ENCODE peak calls at places on chromosome 13, in nine cellular contexts. R, I, L, D, Q, J, M, V and Z are unnamed samples.

GRCh38 chr13:67574320-67575233 is 344.4 kb upstream of the PCDH9 start:
- DNase-seq in J (no peak), M (no peak), I (no peak), L (no peak), V (no peak), R (peak; percentile 6), Q (no peak), D (no peak), Z (no peak)

GRCh38 chr13:109998808-109999528 is 212.6 kb upstream of the IRS2 start:
- DNase-seq in V (no peak), I (peak; percentile 24), R (no peak), J (no peak), L (no peak), M (no peak), Q (no peak), D (peak; percentile 97), Z (no peak)

GRCh38 chr13:73837147-73837546 is 297.1 kb downstream of the KLF12 start:
- DNase-seq in R (no peak), J (no peak), D (no peak), M (no peak), Q (no peak), L (no peak), I (no peak), V (no peak), Z (no peak)

GRCh38 chr13:44726214-44726613 is 150.1 kb upstream of the TSC22D1 start:
- DNase-seq in L (no peak), Q (no peak), D (peak; percentile 63), M (peak; percentile 34), R (peak; percentile 65), I (no peak), J (no peak), V (no peak), Z (peak; percentile 84)

GRCh38 chr13:37595162-37595561 is 3.4 kb downstream of the POSTN start:
- DNase-seq in M (no peak), Q (no peak), R (no peak), D (peak; percentile 12), J (no peak), I (no peak), V (no peak), L (no peak), Z (peak; percentile 72)

GRCh38 chr13:95275322-95276118 is 25.7 kb downstream of the ABCC4 start:
- DNase-seq in J (no peak), D (no peak), V (no peak), R (no peak), L (no peak), M (no peak), Q (no peak), I (no peak), Z (no peak)

GRCh38 chr13:51324714-51325440 is 14.6 kb upstream of the SERPINE3 start:
- DNase-seq in R (no peak), M (no peak), I (no peak), J (no peak), V (no peak), Q (peak; percentile 24), L (no peak), D (no peak), Z (no peak)

GRCh38 chr13:50222569-50223332 is 207.5 kb downstream of the KCNRG start:
- DNase-seq in L (no peak), M (peak; percentile 43), J (no peak), V (no peak), D (peak; percentile 59), Q (no peak), R (no peak), I (no peak), Z (peak; percentile 36)

GRCh38 chr13:42039457-42039945 is 8.9 kb upstream of the DGKH start:
- DNase-seq in L (peak; percentile 10), D (no peak), V (no peak), M (no peak), I (no peak), Q (no peak), R (no peak), J (no peak), Z (peak; percentile 70)

GRCh38 chr13:70432276-70432805 is 324.1 kb upstream of the KLHL1 start:
- DNase-seq in D (no peak), V (no peak), R (no peak), L (no peak), I (no peak), Q (no peak), M (no peak), J (no peak), Z (no peak)

GRCh38 chr13:41938918-41939317 is 22.0 kb downstream of the VWA8 start:
- DNase-seq in Q (no peak), I (no peak), M (no peak), J (no peak), L (no peak), V (no peak), D (no peak), R (no peak), Z (no peak)

GRCh38 chr13:76917096-76917495 is 30.9 kb upstream of the KCTD12 start:
- DNase-seq in R (no peak), V (no peak), L (no peak), Q (no peak), M (no peak), D (peak; percentile 7), I (no peak), J (no peak), Z (no peak)

GRCh38 chr13:39023761-39024160 is 14.1 kb downstream of the PROSER1 start:
- DNase-seq in Q (no peak), L (no peak), J (no peak), D (no peak), I (no peak), R (no peak), M (no peak), V (no peak), Z (no peak)

GRCh38 chr13:50780201-50781015 is 63.1 kb downstream of the DLEU7 start:
- DNase-seq in D (no peak), I (no peak), Q (no peak), L (no peak), M (no peak), V (no peak), R (no peak), J (no peak), Z (no peak)

GRCh38 chr13:55570371-55570770 is 1570.3 kb upstream of the PRR20A start:
- DNase-seq in M (no peak), J (no peak), I (no peak), V (no peak), L (no peak), D (no peak), Q (no peak), R (no peak), Z (no peak)

GRCh38 chr13:26051231-26052135 is at the start of gene SHISA2:
- DNase-seq in Q (no peak), M (no peak), D (peak; percentile 47), V (peak; percentile 69), R (no peak), I (no peak), J (no peak), L (no peak), Z (peak; percentile 87)

GRCh38 chr13:50419466-50419865 is 404.2 kb downstream of the KCNRG start:
- DNase-seq in M (no peak), D (no peak), J (no peak), V (no peak), L (no peak), Q (no peak), I (no peak), R (no peak), Z (no peak)

GRCh38 chr13:22049384-22049783 is 378.5 kb downstream of the FGF9 start:
- DNase-seq in I (no peak), V (no peak), J (no peak), Q (no peak), D (no peak), M (no peak), L (no peak), R (no peak), Z (no peak)

GRCh38 chr13:113121183-113121927 is 1.2 kb upstream of the F10 start:
- DNase-seq in M (no peak), J (no peak), D (no peak), I (no peak), L (no peak), V (no peak), Q (no peak), R (no peak), Z (peak; percentile 73)

GRCh38 chr13:41528021-41528420 is 70.7 kb downstream of the RGCC start:
- DNase-seq in Q (no peak), I (no peak), M (no peak), V (no peak), R (no peak), J (no peak), L (no peak), D (no peak), Z (no peak)

GRCh38 chr13:33017410-33017929 is 1.2 kb downstream of the KL start:
- DNase-seq in Q (no peak), R (no peak), L (no peak), D (no peak), I (no peak), J (no peak), M (peak; percentile 45), V (peak; percentile 11), Z (peak; percentile 74)

GRCh38 chr13:114129649-114130062 is 2.8 kb downstream of the RASA3 start:
- DNase-seq in J (no peak), V (no peak), Q (no peak), I (peak; percentile 48), D (no peak), L (no peak), R (no peak), M (no peak), Z (no peak)

GRCh38 chr13:111472559-111473460 is 152.4 kb downstream of the TEX29 start:
- DNase-seq in L (no peak), Q (no peak), M (no peak), J (no peak), D (no peak), R (no peak), V (no peak), I (no peak), Z (peak; percentile 80)

GRCh38 chr13:113048766-113049165 is 56.8 kb upstream of the F7 start:
- DNase-seq in R (no peak), Q (no peak), L (no peak), I (no peak), D (no peak), M (no peak), J (no peak), V (no peak), Z (no peak)